ENCODE peak calls at places on chromosomes 13 and 19, in seven cellular contexts. One of them, this sample, is unnamed.
A peak's percentile ranks its signal among the peaks of the same experiment; 100 is the strongest.

GRCh38 chr13:99273128-99273527 is 14.9 kb upstream of the GPR18 start:
- DNase-seq in NCI-H82: no peak
- DNase-seq in NCI-H146: no peak
- DNase-seq in activated CD8-positive, alpha-beta T cell treated with anti-CD3 and anti-CD28 coated beads for 36 hours: no peak
- DNase-seq in RPMI8226: no peak
- DNase-seq in T-helper 9 cell: no peak
- DNase-seq in Peyer's patch: no peak
- DNase-seq in this sample: no peak

GRCh38 chr13:45108716-45109706 is 11.3 kb upstream of the GTF2F2 start:
- DNase-seq in NCI-H82: no peak
- DNase-seq in NCI-H146: no peak
- DNase-seq in activated CD8-positive, alpha-beta T cell treated with anti-CD3 and anti-CD28 coated beads for 36 hours: peak; percentile 63
- DNase-seq in RPMI8226: no peak
- DNase-seq in T-helper 9 cell: no peak
- DNase-seq in Peyer's patch: peak; percentile 25
- DNase-seq in this sample: peak; percentile 77

GRCh38 chr13:113029487-113030258 is 60.7 kb downstream of the MCF2L start:
- DNase-seq in NCI-H82: peak; percentile 56
- DNase-seq in NCI-H146: peak; percentile 39
- DNase-seq in activated CD8-positive, alpha-beta T cell treated with anti-CD3 and anti-CD28 coated beads for 36 hours: peak; percentile 73
- DNase-seq in RPMI8226: no peak
- DNase-seq in T-helper 9 cell: peak; percentile 34
- DNase-seq in Peyer's patch: no peak
- DNase-seq in this sample: peak; percentile 8

GRCh38 chr13:34719060-34719875 is 222.8 kb upstream of the NBEA start:
- DNase-seq in NCI-H82: peak; percentile 89
- DNase-seq in NCI-H146: peak; percentile 93
- DNase-seq in activated CD8-positive, alpha-beta T cell treated with anti-CD3 and anti-CD28 coated beads for 36 hours: no peak
- DNase-seq in RPMI8226: no peak
- DNase-seq in T-helper 9 cell: no peak
- DNase-seq in Peyer's patch: no peak
- DNase-seq in this sample: no peak

GRCh38 chr13:32259116-32259515 is 56.0 kb downstream of the ZAR1L start:
- DNase-seq in NCI-H82: peak; percentile 17
- DNase-seq in NCI-H146: no peak
- DNase-seq in activated CD8-positive, alpha-beta T cell treated with anti-CD3 and anti-CD28 coated beads for 36 hours: no peak
- DNase-seq in RPMI8226: no peak
- DNase-seq in T-helper 9 cell: no peak
- DNase-seq in Peyer's patch: no peak
- DNase-seq in this sample: no peak

GRCh38 chr19:8209965-8210659 is 942 bp downstream of the CERS4 start:
- DNase-seq in NCI-H82: peak; percentile 64
- DNase-seq in NCI-H146: peak; percentile 1
- DNase-seq in activated CD8-positive, alpha-beta T cell treated with anti-CD3 and anti-CD28 coated beads for 36 hours: no peak
- DNase-seq in RPMI8226: no peak
- DNase-seq in T-helper 9 cell: no peak
- DNase-seq in Peyer's patch: no peak
- DNase-seq in this sample: peak; percentile 22

GRCh38 chr13:72204291-72204690 is 337.3 kb upstream of the DACH1 start:
- DNase-seq in NCI-H82: no peak
- DNase-seq in NCI-H146: no peak
- DNase-seq in activated CD8-positive, alpha-beta T cell treated with anti-CD3 and anti-CD28 coated beads for 36 hours: no peak
- DNase-seq in RPMI8226: no peak
- DNase-seq in T-helper 9 cell: no peak
- DNase-seq in Peyer's patch: no peak
- DNase-seq in this sample: no peak

GRCh38 chr19:2926341-2927031 is 18.3 kb downstream of the ZNF77 start:
- DNase-seq in NCI-H82: no peak
- DNase-seq in NCI-H146: no peak
- DNase-seq in activated CD8-positive, alpha-beta T cell treated with anti-CD3 and anti-CD28 coated beads for 36 hours: no peak
- DNase-seq in RPMI8226: no peak
- DNase-seq in T-helper 9 cell: no peak
- DNase-seq in Peyer's patch: no peak
- DNase-seq in this sample: no peak

GRCh38 chr13:27442071-27442647 is 8.2 kb downstream of the MTIF3 start:
- DNase-seq in NCI-H82: no peak
- DNase-seq in NCI-H146: no peak
- DNase-seq in activated CD8-positive, alpha-beta T cell treated with anti-CD3 and anti-CD28 coated beads for 36 hours: peak; percentile 41
- DNase-seq in RPMI8226: no peak
- DNase-seq in T-helper 9 cell: peak; percentile 42
- DNase-seq in Peyer's patch: peak; percentile 55
- DNase-seq in this sample: no peak

GRCh38 chr13:73514208-73514607 is 455.4 kb downstream of the KLF5 start:
- DNase-seq in NCI-H82: no peak
- DNase-seq in NCI-H146: no peak
- DNase-seq in activated CD8-positive, alpha-beta T cell treated with anti-CD3 and anti-CD28 coated beads for 36 hours: no peak
- DNase-seq in RPMI8226: no peak
- DNase-seq in T-helper 9 cell: no peak
- DNase-seq in Peyer's patch: no peak
- DNase-seq in this sample: no peak

GRCh38 chr19:2533686-2534085 is 57.8 kb downstream of the GADD45B start:
- DNase-seq in NCI-H82: no peak
- DNase-seq in NCI-H146: no peak
- DNase-seq in activated CD8-positive, alpha-beta T cell treated with anti-CD3 and anti-CD28 coated beads for 36 hours: no peak
- DNase-seq in RPMI8226: peak; percentile 1
- DNase-seq in T-helper 9 cell: no peak
- DNase-seq in Peyer's patch: no peak
- DNase-seq in this sample: no peak

GRCh38 chr19:49801966-49802661 is 11.0 kb downstream of the FUZ start:
- DNase-seq in NCI-H82: peak; percentile 94
- DNase-seq in NCI-H146: no peak
- DNase-seq in activated CD8-positive, alpha-beta T cell treated with anti-CD3 and anti-CD28 coated beads for 36 hours: no peak
- DNase-seq in RPMI8226: no peak
- DNase-seq in T-helper 9 cell: no peak
- DNase-seq in Peyer's patch: peak; percentile 49
- DNase-seq in this sample: no peak

GRCh38 chr13:47826481-47826880 is 174.6 kb downstream of the SUCLA2 start:
- DNase-seq in NCI-H82: no peak
- DNase-seq in NCI-H146: no peak
- DNase-seq in activated CD8-positive, alpha-beta T cell treated with anti-CD3 and anti-CD28 coated beads for 36 hours: no peak
- DNase-seq in RPMI8226: no peak
- DNase-seq in T-helper 9 cell: no peak
- DNase-seq in Peyer's patch: no peak
- DNase-seq in this sample: no peak

This sample was measured in GM12865.